ENCODE peak calls at places on chromosomes 3 and 15, in seven cellular contexts. T is T47D, K is GM12878, B is K562, G is HepG2, P is HCT116, J is SK-N-SH. Y is an unnamed sample.

GRCh38 chr15:62119224-62119925 is 45.7 kb downstream of the C2CD4B start:
- DNase-seq in T (peak), K (no peak), B (no peak), G (peak), P (peak), J (no peak), Y (no peak)

GRCh38 chr3:58116161-58116955 is 94.4 kb downstream of the DNASE1L3 start:
- DNase-seq in T (no peak), K (peak), B (no peak), G (no peak), P (no peak), J (no peak), Y (no peak)

GRCh38 chr3:11379238-11379823 is 107.1 kb downstream of the ATG7 start:
- DNase-seq in T (peak), K (peak), B (no peak), G (peak), P (peak), J (peak), Y (no peak)

GRCh38 chr3:196440041-196440537 is 7.9 kb upstream of the UBXN7 start:
- DNase-seq in T (no peak), K (peak), B (no peak), G (no peak), P (no peak), J (no peak), Y (no peak)

GRCh38 chr3:43477600-43477999 is 144.2 kb downstream of the ANO10 start:
- DNase-seq in T (no peak), K (no peak), B (no peak), G (no peak), P (no peak), J (no peak), Y (no peak)

GRCh38 chr3:126081618-126082333 is 2.1 kb downstream of the SLC41A3 start:
- DNase-seq in T (peak), K (no peak), B (peak), G (peak), P (peak), J (peak), Y (no peak)

GRCh38 chr3:101195951-101196713 is 124.2 kb downstream of the IMPG2 start:
- DNase-seq in T (peak), K (no peak), B (no peak), G (peak), P (peak), J (peak), Y (no peak)

GRCh38 chr3:183160616-183161015 is 1.9 kb downstream of the LAMP3 start:
- DNase-seq in T (no peak), K (no peak), B (no peak), G (no peak), P (no peak), J (no peak), Y (no peak)

GRCh38 chr15:76059320-76060097 is at the start of gene TMEM266:
- DNase-seq in T (peak), K (no peak), B (peak), G (no peak), P (no peak), J (peak), Y (no peak)

GRCh38 chr3:42269647-42270046 is 3.7 kb upstream of the CCK start:
- DNase-seq in T (no peak), K (no peak), B (no peak), G (no peak), P (no peak), J (no peak), Y (no peak)

GRCh38 chr3:9508781-9509180 is 44.8 kb downstream of the LHFPL4 start:
- DNase-seq in T (no peak), K (no peak), B (no peak), G (no peak), P (no peak), J (no peak), Y (no peak)

GRCh38 chr3:9067352-9067975 is 104.2 kb upstream of the RAD18 start:
- DNase-seq in T (peak), K (peak), B (peak), G (peak), P (peak), J (peak), Y (peak)

GRCh38 chr3:185999221-185999620 is 61.4 kb upstream of the TRA2B start:
- DNase-seq in T (no peak), K (no peak), B (no peak), G (no peak), P (no peak), J (no peak), Y (no peak)

GRCh38 chr15:67836477-67836876 is 3.4 kb downstream of the RNU6-1 start:
- DNase-seq in T (peak), K (no peak), B (peak), G (no peak), P (no peak), J (peak), Y (no peak)

GRCh38 chr15:90037510-90037860 is 36.4 kb downstream of the ZNF710 start:
- DNase-seq in T (no peak), K (no peak), B (no peak), G (peak), P (no peak), J (no peak), Y (no peak)

GRCh38 chr15:82048809-82049208 is 3.0 kb upstream of the MEX3B start:
- DNase-seq in T (no peak), K (no peak), B (no peak), G (no peak), P (no peak), J (no peak), Y (no peak)

GRCh38 chr3:39383913-39384664 is 919 bp downstream of the SLC25A38 start:
- DNase-seq in T (peak), K (peak), B (peak), G (peak), P (peak), J (peak), Y (peak)

GRCh38 chr3:39384665-39385000 is 1.5 kb downstream of the SLC25A38 start:
- DNase-seq in T (no peak), K (no peak), B (no peak), G (no peak), P (no peak), J (no peak), Y (no peak)

GRCh38 chr3:39386331-39386730 is 3.2 kb downstream of the SLC25A38 start:
- DNase-seq in T (no peak), K (no peak), B (no peak), G (no peak), P (no peak), J (no peak), Y (no peak)

GRCh38 chr3:39387411-39387975 is 4.3 kb downstream of the SLC25A38 start:
- DNase-seq in T (no peak), K (no peak), B (no peak), G (no peak), P (no peak), J (no peak), Y (no peak)

DNA sequence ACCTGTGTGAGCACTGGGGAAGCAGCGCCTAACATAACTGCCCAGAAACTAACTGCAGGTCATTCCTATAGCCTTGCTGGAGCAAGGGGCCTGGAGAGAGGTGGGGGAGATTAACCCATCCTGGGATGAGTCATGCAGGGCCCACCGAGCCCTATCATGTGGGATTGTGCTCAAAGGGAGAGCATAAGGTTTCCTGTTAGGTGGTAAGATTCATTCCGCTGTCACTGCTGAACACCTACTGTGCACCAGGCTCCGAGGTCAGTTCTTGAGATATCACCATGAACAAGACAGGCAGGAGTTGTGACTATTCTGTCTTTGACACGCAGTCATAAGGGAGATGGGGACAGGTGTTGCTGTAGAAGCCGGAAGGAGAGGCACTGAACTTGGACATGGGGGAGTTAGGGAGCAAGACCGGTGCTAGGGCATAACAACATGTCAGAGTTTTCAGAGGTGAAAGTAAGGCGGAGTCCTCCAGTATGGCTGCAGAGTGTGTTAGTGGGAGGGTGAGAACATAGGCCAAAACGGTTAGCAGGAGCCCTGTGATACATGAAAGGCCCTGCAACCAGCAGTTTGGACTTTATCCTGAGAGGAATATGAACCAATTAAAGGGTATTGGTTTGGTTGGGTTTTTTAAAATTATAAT is 2.4 kb downstream of the SLC25A38 start:
- DNase-seq in T (no peak), K (no peak), B (peak), G (no peak), P (no peak), J (no peak), Y (no peak)
- TF ChIP-seq JUND in T (no peak), K (no peak), B (peak), G (no peak), P (no peak), J (no peak), Y (no peak)

DNA sequence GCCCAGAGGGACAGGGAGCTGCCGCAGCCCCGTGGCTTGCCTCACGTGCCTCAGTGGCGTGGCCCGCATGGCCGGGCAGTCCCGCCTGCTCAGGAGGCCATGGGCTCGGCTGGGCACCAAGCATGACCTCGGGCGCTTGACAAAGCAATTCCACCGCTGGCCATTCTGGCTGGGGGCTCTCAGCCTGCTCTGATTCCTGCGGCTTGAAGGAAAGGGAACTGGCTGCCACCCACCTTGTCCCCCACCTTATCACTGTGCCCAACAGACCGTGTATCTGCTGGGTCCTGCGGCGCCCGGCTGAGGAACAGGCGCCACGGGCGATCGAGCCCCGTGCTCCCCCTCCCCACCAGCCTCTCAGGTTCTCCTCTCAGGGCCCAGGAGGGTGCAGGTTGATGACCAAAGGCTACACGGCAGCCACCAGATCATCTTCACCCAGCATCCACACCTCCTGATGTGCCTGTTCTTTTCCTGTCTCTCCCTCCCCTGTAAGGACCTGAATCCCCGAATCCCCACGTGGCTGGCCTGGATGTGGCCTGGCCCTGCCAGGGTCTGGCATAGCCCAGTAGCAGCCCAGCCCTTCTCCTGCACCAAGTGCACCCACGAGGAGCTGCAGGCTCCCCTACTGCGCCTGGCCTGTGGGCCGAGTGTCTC is 20.6 kb downstream of the CYFIP1 start:
- DNase-seq in T (no peak), K (no peak), B (no peak), G (no peak), P (no peak), J (no peak), Y (no peak)
- TF ChIP-seq JUND in T (no peak), K (no peak), B (no peak), G (no peak), P (no peak), J (no peak), Y (no peak)

DNA sequence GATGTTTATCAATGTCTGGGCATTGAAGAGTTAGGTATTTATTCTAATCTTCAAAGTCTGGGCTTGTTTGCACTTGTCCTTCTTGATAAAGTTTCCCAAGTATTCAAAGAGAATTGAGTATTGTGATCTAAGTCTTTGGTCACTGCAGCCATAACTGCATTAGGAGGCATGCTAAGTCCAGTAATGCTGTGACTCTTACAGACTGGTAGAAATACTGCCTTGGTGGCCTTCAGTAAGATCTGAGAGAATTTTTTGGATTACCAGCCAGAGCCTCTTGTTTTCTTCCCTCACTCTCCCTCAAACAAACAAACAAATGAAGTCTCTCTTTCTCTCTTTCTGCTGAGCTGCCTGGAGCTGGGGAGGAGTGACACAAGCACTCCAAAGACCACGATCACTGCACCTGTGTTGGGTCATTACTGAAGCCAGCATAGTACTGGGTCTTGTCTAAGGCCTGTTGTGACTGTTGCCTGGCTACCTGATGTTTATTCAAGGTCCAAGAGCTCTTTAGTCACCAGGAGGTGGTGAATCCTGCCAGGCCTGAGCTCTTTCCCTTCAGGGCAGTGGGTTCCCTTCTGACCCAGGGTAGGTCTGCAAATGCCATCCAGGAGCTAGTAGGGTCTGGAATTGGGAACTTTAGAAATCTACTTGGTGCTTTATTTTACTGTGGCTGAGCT is 14.8 kb upstream of the RBP2 start:
- DNase-seq in T (peak), K (no peak), B (no peak), G (peak), P (no peak), J (peak), Y (peak)
- TF ChIP-seq JUND in T (no peak), K (no peak), B (no peak), G (no peak), P (no peak), J (no peak), Y (no peak)

DNA sequence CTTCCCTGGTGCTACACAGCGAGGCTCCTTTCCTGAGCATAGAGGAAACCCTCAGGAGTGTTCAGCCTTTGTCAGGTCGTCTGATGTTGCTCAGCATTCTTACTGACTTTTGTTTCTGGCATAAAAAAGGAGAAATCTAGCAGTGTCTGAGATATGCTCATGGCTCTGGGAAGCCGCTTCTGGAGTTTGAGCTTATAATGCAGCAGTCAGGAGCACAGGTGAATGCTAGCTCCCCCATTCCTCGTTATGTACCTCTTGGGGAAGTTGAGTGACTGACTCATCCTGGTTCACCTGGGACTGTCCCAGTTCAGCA is 49.2 kb upstream of the MYZAP start:
- DNase-seq in T (no peak), K (no peak), B (no peak), G (no peak), P (no peak), J (no peak), Y (no peak)
- TF ChIP-seq JUND in T (no peak), K (no peak), B (no peak), G (no peak), P (no peak), J (no peak), Y (no peak)

DNA sequence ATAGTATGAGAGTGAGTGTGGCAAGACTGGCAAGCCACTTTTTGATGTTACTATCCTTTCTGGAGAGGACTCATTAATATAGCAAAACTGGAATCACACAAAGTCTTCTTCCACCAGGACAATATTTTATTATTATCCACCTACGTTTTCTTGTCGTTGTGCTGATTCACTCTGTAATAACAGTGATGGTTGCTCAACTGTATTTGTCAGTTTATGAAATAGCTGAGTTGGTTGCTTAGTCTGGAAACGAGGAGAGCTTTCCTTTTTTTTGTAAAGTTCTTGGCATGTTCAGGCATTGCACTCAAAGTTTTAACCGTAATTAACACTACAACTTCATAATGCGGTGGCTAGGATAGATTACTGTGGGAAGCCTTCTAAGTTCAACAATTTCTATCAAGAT is 131.2 kb downstream of the RAP2B start:
- DNase-seq in T (no peak), K (no peak), B (no peak), G (no peak), P (no peak), J (no peak), Y (no peak)
- TF ChIP-seq JUND in T (no peak), K (no peak), B (no peak), G (no peak), P (no peak), J (no peak), Y (no peak)

GRCh38 chr15:72313448-72313840 is 6.5 kb downstream of the CELF6 start:
- DNase-seq in T (no peak), K (no peak), B (no peak), G (no peak), P (no peak), J (no peak), Y (no peak)
- TF ChIP-seq JUND in T (no peak), K (no peak), B (no peak), G (no peak), P (no peak), J (no peak), Y (no peak)

DNA sequence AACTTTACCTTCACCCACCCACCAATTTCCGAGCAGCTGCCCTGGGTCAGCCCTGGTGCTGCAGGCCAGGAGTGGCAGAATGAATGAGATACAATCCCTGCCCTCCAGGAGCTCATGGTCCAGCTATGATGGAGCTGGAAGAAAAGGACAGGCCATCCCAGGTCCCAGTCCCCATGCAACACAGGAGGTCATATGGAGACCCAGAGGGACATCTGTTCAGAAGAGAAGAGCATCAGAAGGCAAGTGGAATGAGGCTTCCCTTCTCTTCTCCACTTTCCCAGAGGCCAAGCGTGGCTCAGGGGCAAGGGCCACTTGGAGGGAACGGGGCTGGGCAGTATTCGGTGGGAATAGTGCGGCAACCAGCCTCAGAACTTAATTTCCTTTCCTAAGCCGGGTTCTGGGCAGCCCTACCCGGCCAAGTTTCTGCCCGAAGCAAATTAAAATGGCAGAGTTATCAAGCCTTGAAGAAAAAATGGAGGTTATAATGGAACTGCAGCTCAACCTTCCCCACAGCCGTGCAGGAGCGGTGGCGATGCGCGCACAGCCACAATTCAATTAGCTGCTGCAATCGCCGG is 35.9 kb downstream of the TLE3 start:
- DNase-seq in T (no peak), K (no peak), B (no peak), G (no peak), P (no peak), J (no peak), Y (no peak)
- TF ChIP-seq JUND in T (no peak), K (no peak), B (no peak), G (no peak), P (no peak), J (no peak), Y (no peak)

Y was measured in H1.